ENCODE peak calls at places on chromosomes 7 and 10, in six cellular contexts. U is HS-5, E is transverse colon, V is HCEC 1CT, K is WTC11, R is mesendoderm. I is an unnamed sample.

GRCh38 chr10:101693701-101694055 is 1.3 kb downstream of the FBXW4 start:
- DNase-seq in V (peak; percentile 52), U (no peak), R (peak; percentile 30), K (no peak), E (peak; percentile 10), I (peak; percentile 62)

GRCh38 chr10:68871731-68872342 is 29.3 kb upstream of the DDX50 start:
- DNase-seq in E (no peak), V (peak; percentile 38), K (no peak), R (peak; percentile 37), U (no peak), I (peak; percentile 92)

GRCh38 chr7:151954866-151955820 is 1.1 kb upstream of the GALNTL5 start:
- DNase-seq in U (no peak), R (peak; percentile 37), E (no peak), K (no peak), V (no peak), I (no peak)

GRCh38 chr7:108613147-108613948 is 43.7 kb downstream of the DNAJB9 start:
- DNase-seq in E (no peak), K (no peak), V (peak; percentile 39), U (peak; percentile 5), R (peak; percentile 55), I (peak; percentile 35)

GRCh38 chr10:76902949-76903348 is 734.7 kb downstream of the KCNMA1 start:
- DNase-seq in U (no peak), V (no peak), K (peak; percentile 80), E (peak; percentile 50), R (peak; percentile 60), I (peak; percentile 51)

GRCh38 chr7:31106303-31107105 is 54.4 kb downstream of the ADCYAP1R1 start:
- DNase-seq in K (no peak), U (no peak), V (no peak), E (no peak), R (no peak), I (no peak)

GRCh38 chr10:77318739-77319138 is 318.9 kb downstream of the KCNMA1 start:
- DNase-seq in R (no peak), U (no peak), V (no peak), K (no peak), E (no peak), I (no peak)

GRCh38 chr7:28708033-28708451 is 250.1 kb downstream of the TRIL start:
- DNase-seq in E (no peak), U (no peak), V (peak; percentile 70), K (no peak), R (peak; percentile 63), I (no peak)

GRCh38 chr7:43649755-43650274 is 66.9 kb downstream of the STK17A start:
- DNase-seq in U (no peak), E (peak; percentile 60), K (no peak), V (peak; percentile 40), R (peak; percentile 65), I (no peak)

GRCh38 chr7:93040355-93040754 is 77.4 kb downstream of the SAMD9 start:
- DNase-seq in E (no peak), U (no peak), V (no peak), K (peak; percentile 28), R (no peak), I (no peak)

I was measured in NCI-H146.